ENCODE peak calls at places on chromosomes 3 and 15, in five cellular contexts. G, M, R, H and O are unnamed samples.

GRCh38 chr15:85498471-85498870 is 118.1 kb downstream of the AKAP13 start:
- DNase-seq in G (no peak), M (no peak), R (no peak), H (no peak), O (no peak)

GRCh38 chr15:55846108-55846707 is 103.3 kb upstream of the PRTG start:
- DNase-seq in G (peak), M (no peak), R (peak), H (peak), O (no peak)

GRCh38 chr3:155745795-155746550 is 1.1 kb upstream of the PLCH1 start:
- DNase-seq in G (no peak), M (no peak), R (no peak), H (peak), O (no peak)

GRCh38 chr3:21109056-21109455 is 642.0 kb downstream of the ZNF385D start:
- DNase-seq in G (no peak), M (no peak), R (no peak), H (no peak), O (no peak)

GRCh38 chr15:76285241-76285825 is 25.9 kb downstream of the ETFA start:
- DNase-seq in G (peak), M (no peak), R (no peak), H (peak), O (no peak)

GRCh38 chr3:132854856-132855535 is 132.8 kb upstream of the NPHP3 start:
- DNase-seq in G (no peak), M (no peak), R (no peak), H (no peak), O (no peak)

GRCh38 chr3:95923496-95924210 is 890.7 kb upstream of the EPHA6 start:
- DNase-seq in G (peak), M (no peak), R (no peak), H (peak), O (no peak)

GRCh38 chr3:56928379-56929068 is 126.8 kb upstream of the ARHGEF3 start:
- DNase-seq in G (peak), M (no peak), R (no peak), H (peak), O (peak)

GRCh38 chr3:94303897-94304296 is 241.0 kb downstream of the NSUN3 start:
- DNase-seq in G (peak), M (no peak), R (no peak), H (peak), O (no peak)

GRCh38 chr15:42032376-42033213 is 11.8 kb upstream of the PLA2G4E start:
- DNase-seq in G (no peak), M (no peak), R (no peak), H (no peak), O (no peak)

GRCh38 chr3:124246949-124247348 is 255.0 kb upstream of the ROPN1 start:
- DNase-seq in G (no peak), M (no peak), R (no peak), H (peak), O (no peak)

GRCh38 chr15:40871749-40872617 is 2.1 kb downstream of the RHOV start:
- DNase-seq in G (no peak), M (no peak), R (peak), H (no peak), O (no peak)

GRCh38 chr3:134618986-134619615 is 31.7 kb downstream of the KY start:
- DNase-seq in G (no peak), M (no peak), R (no peak), H (no peak), O (no peak)

GRCh38 chr3:186909078-186909853 is 21.1 kb upstream of the ST6GAL1 start:
- DNase-seq in G (no peak), M (no peak), R (peak), H (no peak), O (peak)

GRCh38 chr3:31027191-31027761 is 132.8 kb upstream of the GADL1 start:
- DNase-seq in G (no peak), M (no peak), R (no peak), H (no peak), O (no peak)

GRCh38 chr3:8441969-8442559 is 59.6 kb upstream of the LMCD1 start:
- DNase-seq in G (peak), M (no peak), R (no peak), H (peak), O (no peak)

GRCh38 chr3:195897081-195897852 is 11.1 kb downstream of the TNK2 start:
- DNase-seq in G (peak), M (no peak), R (no peak), H (peak), O (no peak)